ENCODE peak calls at places on chromosomes 2 and 18, in four cellular contexts. P is CD4-positive, alpha-beta memory T cell; Z is tibial nerve; M is tibial artery. H is an unnamed sample. For H3K27me3, the result is how much of the 10 kb centered on the place peaks cover.

GRCh38 chr2:239944706-239945551 is 80.2 kb downstream of the NDUFA10 start:
- DNase-seq in P (peak), Z (no peak), M (peak), H (peak)

GRCh38 chr2:172953411-172953810 is 122.2 kb upstream of the MAP3K20 start:
- DNase-seq in P (no peak), Z (no peak), M (no peak), H (no peak)

GRCh38 chr18:25140962-25141308 is 211.0 kb downstream of the ZNF521 start:
- DNase-seq in P (no peak), Z (no peak), M (no peak), H (no peak)

GRCh38 chr2:198309673-198310280 is 505.4 kb downstream of the PLCL1 start:
- DNase-seq in P (peak), Z (no peak), M (no peak), H (no peak)

GRCh38 chr18:56302161-56302560 is 336.2 kb downstream of the TXNL1 start:
- DNase-seq in P (no peak), Z (no peak), M (no peak), H (no peak)

GRCh38 chr2:219539926-219540678 is 3.5 kb downstream of the CHPF start:
- DNase-seq in P (no peak), Z (no peak), M (no peak), H (no peak)

GRCh38 chr2:201839727-201840126 is 33.4 kb downstream of the CDK15 start:
- DNase-seq in P (no peak), Z (no peak), M (no peak), H (no peak)

GRCh38 chr18:79442508-79443221 is 46.9 kb downstream of the NFATC1 start:
- DNase-seq in P (no peak), Z (no peak), M (no peak), H (peak)

GRCh38 chr2:134224005-134224404 is 29.9 kb upstream of the MGAT5 start:
- DNase-seq in P (no peak), Z (no peak), M (no peak), H (no peak)

GRCh38 chr2:190627881-190628412 is 20.9 kb upstream of the NAB1 start:
- DNase-seq in P (peak), Z (no peak), M (peak), H (peak)

DNA sequence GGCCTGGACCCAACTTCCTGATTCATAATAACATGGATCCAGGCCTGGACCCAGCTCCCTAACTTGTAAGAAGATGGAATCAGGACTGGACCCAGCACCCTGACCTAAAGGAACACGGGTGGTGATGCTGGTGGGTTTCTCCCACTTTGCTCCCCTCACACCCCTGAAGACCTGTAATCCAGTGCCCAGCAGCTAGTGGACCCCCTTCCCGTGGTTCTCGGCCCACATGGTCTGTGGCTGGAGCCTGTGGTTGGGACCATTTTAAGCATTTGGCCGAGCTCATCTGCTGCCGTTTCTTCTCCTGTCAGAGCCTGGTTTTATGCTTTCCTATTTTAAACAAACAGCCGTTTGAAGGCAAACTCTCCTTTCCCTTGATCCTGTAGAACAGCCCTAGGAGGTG is 232.8 kb downstream of the EIPR1 start:
- DNase-seq in P (no peak), Z (no peak), M (no peak), H (no peak)
- H3K27me3 ChIP-seq in P (under half), Z (under half), M (under half), H (under half)

DNA sequence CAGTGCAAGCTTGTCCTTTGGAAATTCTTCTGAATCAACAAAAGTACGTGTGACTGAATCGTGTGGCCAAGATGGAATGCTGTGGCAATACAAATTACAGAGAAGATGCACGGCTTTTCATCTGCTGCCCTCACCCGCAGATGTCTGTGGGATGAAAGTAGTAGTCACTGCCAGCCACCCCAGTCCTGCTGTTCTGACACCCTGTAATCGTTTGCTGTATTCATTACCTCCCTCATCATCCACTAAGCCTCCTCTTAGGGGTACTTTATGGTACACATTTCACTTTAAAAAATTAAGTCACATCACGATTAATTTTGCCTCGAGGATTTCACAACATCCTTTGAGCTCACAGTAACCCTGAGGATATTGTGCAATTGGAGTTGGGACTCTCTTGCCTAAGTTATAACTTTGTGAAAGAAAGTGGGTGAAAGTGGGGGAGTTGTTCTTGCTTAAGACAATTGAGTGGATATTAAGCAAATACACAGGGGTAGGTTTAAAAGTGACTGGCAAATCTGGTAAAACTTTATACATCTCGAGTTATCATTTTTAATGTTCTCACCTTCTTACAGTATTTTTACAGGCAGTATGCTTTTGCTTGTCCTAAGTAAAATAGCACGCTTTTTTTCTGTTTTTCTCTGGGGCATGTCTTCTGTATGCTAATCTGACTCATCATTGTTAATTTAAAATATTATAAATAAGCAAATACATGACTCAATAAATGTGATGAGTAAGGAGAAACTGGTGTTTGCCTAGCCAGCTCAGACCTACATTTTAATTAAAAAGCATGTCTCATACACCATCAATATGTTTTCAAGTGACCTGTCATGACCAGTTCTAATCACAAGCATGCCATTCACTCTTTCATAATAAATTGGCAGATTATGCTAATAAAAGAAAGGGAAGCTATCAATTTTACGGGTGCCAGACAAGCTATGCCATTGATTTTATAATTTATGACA is 680.9 kb downstream of the IRS1 start:
- DNase-seq in P (no peak), Z (no peak), M (no peak), H (no peak)
- H3K4me3 ChIP-seq in P (no peak), Z (no peak), M (no peak), H (no peak)

GRCh38 chr2:156327835-156328401 is 4.6 kb downstream of the NR4A2 start:
- DNase-seq in P (no peak), Z (no peak), M (no peak), H (no peak)
- H3K27me3 ChIP-seq in P (under half), Z (under half), M (under half), H (under half)

GRCh38 chr2:139872032-139872431 is 1091.8 kb upstream of the NXPH2 start:
- DNase-seq in P (no peak), Z (no peak), M (no peak), H (no peak)
- H3K4me3 ChIP-seq in P (no peak), Z (no peak), M (no peak), H (no peak)

GRCh38 chr2:152176113-152176714 is 651 bp upstream of the STAM2 start:
- DNase-seq in P (no peak), Z (no peak), M (no peak), H (no peak)
- H3K27me3 ChIP-seq in P (under half), Z (under half), M (under half), H (under half)

H was measured in right cardiac atrium.